ENCODE peak calls at places on chromosomes 13 and 19, in seven cellular contexts. One of them, this sample, is unnamed.

GRCh38 chr13:29503041-29503837 is 92.2 kb downstream of the SLC7A1 start:
- DNase-seq in EL: no peak
- DNase-seq in trophoblast cell: peak
- DNase-seq in mucosa of descending colon: no peak
- DNase-seq in left ventricle myocardium inferior: no peak
- DNase-seq in T-helper 17 cell: no peak
- DNase-seq in amniotic stem cell: no peak
- DNase-seq in this sample: no peak

GRCh38 chr19:42762782-42763181 is 2.7 kb downstream of the PSG8 start:
- DNase-seq in EL: peak
- DNase-seq in trophoblast cell: no peak
- DNase-seq in mucosa of descending colon: no peak
- DNase-seq in left ventricle myocardium inferior: no peak
- DNase-seq in T-helper 17 cell: no peak
- DNase-seq in amniotic stem cell: no peak
- DNase-seq in this sample: no peak

GRCh38 chr13:106586764-106587163 is 18.8 kb upstream of the ARGLU1 start:
- DNase-seq in EL: no peak
- DNase-seq in trophoblast cell: no peak
- DNase-seq in mucosa of descending colon: no peak
- DNase-seq in left ventricle myocardium inferior: no peak
- DNase-seq in T-helper 17 cell: no peak
- DNase-seq in amniotic stem cell: no peak
- DNase-seq in this sample: no peak

GRCh38 chr19:46299004-46299509 is 2.2 kb downstream of the HIF3A start:
- DNase-seq in EL: peak
- DNase-seq in trophoblast cell: no peak
- DNase-seq in mucosa of descending colon: peak
- DNase-seq in left ventricle myocardium inferior: peak
- DNase-seq in T-helper 17 cell: no peak
- DNase-seq in amniotic stem cell: no peak
- DNase-seq in this sample: peak

GRCh38 chr19:8028951-8029491 is 23.5 kb upstream of the CCL25 start:
- DNase-seq in EL: no peak
- DNase-seq in trophoblast cell: peak
- DNase-seq in mucosa of descending colon: no peak
- DNase-seq in left ventricle myocardium inferior: no peak
- DNase-seq in T-helper 17 cell: no peak
- DNase-seq in amniotic stem cell: no peak
- DNase-seq in this sample: no peak

GRCh38 chr19:991932-992669 is 8.0 kb downstream of the WDR18 start:
- DNase-seq in EL: no peak
- DNase-seq in trophoblast cell: no peak
- DNase-seq in mucosa of descending colon: no peak
- DNase-seq in left ventricle myocardium inferior: no peak
- DNase-seq in T-helper 17 cell: no peak
- DNase-seq in amniotic stem cell: no peak
- DNase-seq in this sample: no peak

GRCh38 chr19:46537136-46538097 is 41.8 kb upstream of the PNMA8B start:
- DNase-seq in EL: peak
- DNase-seq in trophoblast cell: peak
- DNase-seq in mucosa of descending colon: peak
- DNase-seq in left ventricle myocardium inferior: peak
- DNase-seq in T-helper 17 cell: peak
- DNase-seq in amniotic stem cell: no peak
- DNase-seq in this sample: peak

GRCh38 chr19:15438577-15438976 is 11.2 kb downstream of the WIZ start:
- DNase-seq in EL: no peak
- DNase-seq in trophoblast cell: no peak
- DNase-seq in mucosa of descending colon: no peak
- DNase-seq in left ventricle myocardium inferior: no peak
- DNase-seq in T-helper 17 cell: no peak
- DNase-seq in amniotic stem cell: no peak
- DNase-seq in this sample: no peak

GRCh38 chr19:9073806-9074205 is 13.1 kb upstream of the OR1M1 start:
- DNase-seq in EL: no peak
- DNase-seq in trophoblast cell: no peak
- DNase-seq in mucosa of descending colon: no peak
- DNase-seq in left ventricle myocardium inferior: no peak
- DNase-seq in T-helper 17 cell: no peak
- DNase-seq in amniotic stem cell: no peak
- DNase-seq in this sample: no peak

GRCh38 chr13:98265669-98266551 is 88.8 kb upstream of the RNF113B start:
- DNase-seq in EL: no peak
- DNase-seq in trophoblast cell: no peak
- DNase-seq in mucosa of descending colon: peak
- DNase-seq in left ventricle myocardium inferior: no peak
- DNase-seq in T-helper 17 cell: no peak
- DNase-seq in amniotic stem cell: no peak
- DNase-seq in this sample: no peak

GRCh38 chr19:3094638-3095374 is 644 bp downstream of the GNA11 start:
- DNase-seq in EL: no peak
- DNase-seq in trophoblast cell: no peak
- DNase-seq in mucosa of descending colon: no peak
- DNase-seq in left ventricle myocardium inferior: no peak
- DNase-seq in T-helper 17 cell: peak
- DNase-seq in amniotic stem cell: no peak
- DNase-seq in this sample: no peak

GRCh38 chr13:95724252-95724651 is 47.3 kb downstream of the DNAJC3 start:
- DNase-seq in EL: no peak
- DNase-seq in trophoblast cell: no peak
- DNase-seq in mucosa of descending colon: no peak
- DNase-seq in left ventricle myocardium inferior: no peak
- DNase-seq in T-helper 17 cell: no peak
- DNase-seq in amniotic stem cell: no peak
- DNase-seq in this sample: no peak

GRCh38 chr19:58123354-58123753 is 25.3 kb upstream of the ZSCAN18 start:
- DNase-seq in EL: no peak
- DNase-seq in trophoblast cell: no peak
- DNase-seq in mucosa of descending colon: no peak
- DNase-seq in left ventricle myocardium inferior: no peak
- DNase-seq in T-helper 17 cell: no peak
- DNase-seq in amniotic stem cell: no peak
- DNase-seq in this sample: no peak

GRCh38 chr19:8097198-8097597 is 44.6 kb downstream of the CCL25 start:
- DNase-seq in EL: no peak
- DNase-seq in trophoblast cell: no peak
- DNase-seq in mucosa of descending colon: no peak
- DNase-seq in left ventricle myocardium inferior: no peak
- DNase-seq in T-helper 17 cell: no peak
- DNase-seq in amniotic stem cell: no peak
- DNase-seq in this sample: peak

GRCh38 chr19:48656840-48657474 is 11.0 kb upstream of the CA11 start:
- DNase-seq in EL: peak
- DNase-seq in trophoblast cell: no peak
- DNase-seq in mucosa of descending colon: no peak
- DNase-seq in left ventricle myocardium inferior: no peak
- DNase-seq in T-helper 17 cell: no peak
- DNase-seq in amniotic stem cell: peak
- DNase-seq in this sample: no peak

GRCh38 chr19:30358319-30358718 is 13.9 kb upstream of the ZNF536 start:
- DNase-seq in EL: no peak
- DNase-seq in trophoblast cell: no peak
- DNase-seq in mucosa of descending colon: no peak
- DNase-seq in left ventricle myocardium inferior: no peak
- DNase-seq in T-helper 17 cell: no peak
- DNase-seq in amniotic stem cell: no peak
- DNase-seq in this sample: no peak

GRCh38 chr19:28582807-28583206 is 630.1 kb downstream of the UQCRFS1 start:
- DNase-seq in EL: no peak
- DNase-seq in trophoblast cell: no peak
- DNase-seq in mucosa of descending colon: no peak
- DNase-seq in left ventricle myocardium inferior: no peak
- DNase-seq in T-helper 17 cell: no peak
- DNase-seq in amniotic stem cell: no peak
- DNase-seq in this sample: no peak

GRCh38 chr19:35788205-35788960 is 13.0 kb downstream of the ARHGAP33 start:
- DNase-seq in EL: no peak
- DNase-seq in trophoblast cell: no peak
- DNase-seq in mucosa of descending colon: no peak
- DNase-seq in left ventricle myocardium inferior: no peak
- DNase-seq in T-helper 17 cell: no peak
- DNase-seq in amniotic stem cell: no peak
- DNase-seq in this sample: no peak

GRCh38 chr13:36051082-36051481 is 80.1 kb downstream of the DCLK1 start:
- DNase-seq in EL: no peak
- DNase-seq in trophoblast cell: no peak
- DNase-seq in mucosa of descending colon: no peak
- DNase-seq in left ventricle myocardium inferior: no peak
- DNase-seq in T-helper 17 cell: no peak
- DNase-seq in amniotic stem cell: no peak
- DNase-seq in this sample: no peak

GRCh38 chr13:80665792-80666333 is 324.9 kb upstream of the SPRY2 start:
- DNase-seq in EL: no peak
- DNase-seq in trophoblast cell: no peak
- DNase-seq in mucosa of descending colon: no peak
- DNase-seq in left ventricle myocardium inferior: no peak
- DNase-seq in T-helper 17 cell: no peak
- DNase-seq in amniotic stem cell: no peak
- DNase-seq in this sample: no peak

GRCh38 chr19:49318296-49318695 is 6.7 kb downstream of the SLC6A16 start:
- DNase-seq in EL: no peak
- DNase-seq in trophoblast cell: no peak
- DNase-seq in mucosa of descending colon: no peak
- DNase-seq in left ventricle myocardium inferior: no peak
- DNase-seq in T-helper 17 cell: no peak
- DNase-seq in amniotic stem cell: no peak
- DNase-seq in this sample: no peak

GRCh38 chr19:17243340-17243853 is 2.3 kb downstream of the NR2F6 start:
- DNase-seq in EL: no peak
- DNase-seq in trophoblast cell: no peak
- DNase-seq in mucosa of descending colon: peak
- DNase-seq in left ventricle myocardium inferior: no peak
- DNase-seq in T-helper 17 cell: no peak
- DNase-seq in amniotic stem cell: no peak
- DNase-seq in this sample: no peak

GRCh38 chr13:101655435-101655834 is 203.0 kb downstream of the ITGBL1 start:
- DNase-seq in EL: no peak
- DNase-seq in trophoblast cell: no peak
- DNase-seq in mucosa of descending colon: no peak
- DNase-seq in left ventricle myocardium inferior: no peak
- DNase-seq in T-helper 17 cell: no peak
- DNase-seq in amniotic stem cell: no peak
- DNase-seq in this sample: no peak

GRCh38 chr13:37490176-37490575 is 108.4 kb downstream of the POSTN start:
- DNase-seq in EL: no peak
- DNase-seq in trophoblast cell: no peak
- DNase-seq in mucosa of descending colon: no peak
- DNase-seq in left ventricle myocardium inferior: no peak
- DNase-seq in T-helper 17 cell: no peak
- DNase-seq in amniotic stem cell: no peak
- DNase-seq in this sample: no peak

GRCh38 chr19:54949412-54949811 is 2.1 kb upstream of the NLRP7 start:
- DNase-seq in EL: no peak
- DNase-seq in trophoblast cell: no peak
- DNase-seq in mucosa of descending colon: no peak
- DNase-seq in left ventricle myocardium inferior: no peak
- DNase-seq in T-helper 17 cell: no peak
- DNase-seq in amniotic stem cell: no peak
- DNase-seq in this sample: no peak

GRCh38 chr19:45049073-45049736 is 10.4 kb downstream of the CLASRP start:
- DNase-seq in EL: no peak
- DNase-seq in trophoblast cell: no peak
- DNase-seq in mucosa of descending colon: no peak
- DNase-seq in left ventricle myocardium inferior: peak
- DNase-seq in T-helper 17 cell: no peak
- DNase-seq in amniotic stem cell: no peak
- DNase-seq in this sample: no peak

GRCh38 chr19:5773276-5773675 is 11.3 kb downstream of the PRR22 start:
- DNase-seq in EL: no peak
- DNase-seq in trophoblast cell: no peak
- DNase-seq in mucosa of descending colon: no peak
- DNase-seq in left ventricle myocardium inferior: no peak
- DNase-seq in T-helper 17 cell: no peak
- DNase-seq in amniotic stem cell: no peak
- DNase-seq in this sample: no peak

GRCh38 chr13:74026753-74027152 is 107.5 kb downstream of the KLF12 start:
- DNase-seq in EL: peak
- DNase-seq in trophoblast cell: no peak
- DNase-seq in mucosa of descending colon: peak
- DNase-seq in left ventricle myocardium inferior: no peak
- DNase-seq in T-helper 17 cell: peak
- DNase-seq in amniotic stem cell: no peak
- DNase-seq in this sample: no peak

GRCh38 chr19:11168568-11168967 is 13.0 kb upstream of the SPC24 start:
- DNase-seq in EL: peak
- DNase-seq in trophoblast cell: peak
- DNase-seq in mucosa of descending colon: no peak
- DNase-seq in left ventricle myocardium inferior: no peak
- DNase-seq in T-helper 17 cell: no peak
- DNase-seq in amniotic stem cell: peak
- DNase-seq in this sample: no peak

GRCh38 chr19:16342002-16342715 is 17.5 kb downstream of the KLF2 start:
- DNase-seq in EL: no peak
- DNase-seq in trophoblast cell: no peak
- DNase-seq in mucosa of descending colon: no peak
- DNase-seq in left ventricle myocardium inferior: peak
- DNase-seq in T-helper 17 cell: no peak
- DNase-seq in amniotic stem cell: no peak
- DNase-seq in this sample: no peak

GRCh38 chr13:112124100-112124499 is 57.2 kb downstream of the SOX1 start:
- DNase-seq in EL: no peak
- DNase-seq in trophoblast cell: no peak
- DNase-seq in mucosa of descending colon: no peak
- DNase-seq in left ventricle myocardium inferior: no peak
- DNase-seq in T-helper 17 cell: no peak
- DNase-seq in amniotic stem cell: no peak
- DNase-seq in this sample: no peak

GRCh38 chr19:3586707-3587346 is 1.5 kb downstream of the GIPC3 start:
- DNase-seq in EL: no peak
- DNase-seq in trophoblast cell: no peak
- DNase-seq in mucosa of descending colon: no peak
- DNase-seq in left ventricle myocardium inferior: no peak
- DNase-seq in T-helper 17 cell: no peak
- DNase-seq in amniotic stem cell: no peak
- DNase-seq in this sample: no peak

GRCh38 chr13:92745233-92745632 is 481.4 kb upstream of the GPC6 start:
- DNase-seq in EL: peak
- DNase-seq in trophoblast cell: no peak
- DNase-seq in mucosa of descending colon: no peak
- DNase-seq in left ventricle myocardium inferior: no peak
- DNase-seq in T-helper 17 cell: no peak
- DNase-seq in amniotic stem cell: no peak
- DNase-seq in this sample: no peak

GRCh38 chr19:35060160-35060855 is 18.8 kb downstream of the HPN start:
- DNase-seq in EL: no peak
- DNase-seq in trophoblast cell: no peak
- DNase-seq in mucosa of descending colon: no peak
- DNase-seq in left ventricle myocardium inferior: no peak
- DNase-seq in T-helper 17 cell: no peak
- DNase-seq in amniotic stem cell: no peak
- DNase-seq in this sample: peak

GRCh38 chr13:19959141-19959830 is 759 bp downstream of the ZMYM2 start:
- DNase-seq in EL: peak
- DNase-seq in trophoblast cell: peak
- DNase-seq in mucosa of descending colon: peak
- DNase-seq in left ventricle myocardium inferior: peak
- DNase-seq in T-helper 17 cell: peak
- DNase-seq in amniotic stem cell: peak
- DNase-seq in this sample: peak

GRCh38 chr13:108104736-108105135 is 110.6 kb downstream of the LIG4 start:
- DNase-seq in EL: no peak
- DNase-seq in trophoblast cell: no peak
- DNase-seq in mucosa of descending colon: no peak
- DNase-seq in left ventricle myocardium inferior: no peak
- DNase-seq in T-helper 17 cell: no peak
- DNase-seq in amniotic stem cell: no peak
- DNase-seq in this sample: no peak

GRCh38 chr13:24692541-24692940 is 12.3 kb downstream of the ATP12A start:
- DNase-seq in EL: peak
- DNase-seq in trophoblast cell: no peak
- DNase-seq in mucosa of descending colon: no peak
- DNase-seq in left ventricle myocardium inferior: no peak
- DNase-seq in T-helper 17 cell: no peak
- DNase-seq in amniotic stem cell: no peak
- DNase-seq in this sample: no peak

GRCh38 chr13:90757127-90757680 is 590.3 kb upstream of the MIR17HG start:
- DNase-seq in EL: no peak
- DNase-seq in trophoblast cell: no peak
- DNase-seq in mucosa of descending colon: no peak
- DNase-seq in left ventricle myocardium inferior: no peak
- DNase-seq in T-helper 17 cell: no peak
- DNase-seq in amniotic stem cell: no peak
- DNase-seq in this sample: no peak